ENCODE peak calls at places on chromosomes 13 and 19, in five cellular contexts. Y is A549, B is SHP77, J is foreskin keratinocyte, C is AG09309. Q is an unnamed sample.
A peak's percentile ranks its signal among the peaks of the same experiment; 100 is the strongest.

GRCh38 chr13:86002921-86003488 is 203.8 kb upstream of the SLITRK6 start:
- DNase-seq in Y (no peak), B (peak; percentile 99), J (no peak), C (no peak), Q (no peak)

GRCh38 chr19:48907671-48908070 is 7.6 kb downstream of the NUCB1 start:
- DNase-seq in Y (no peak), B (no peak), J (no peak), C (no peak), Q (no peak)

GRCh38 chr13:69468624-69469023 is 639.0 kb upstream of the ATXN8OS start:
- DNase-seq in Y (no peak), B (no peak), J (no peak), C (no peak), Q (no peak)

GRCh38 chr13:50129065-50129922 is 114.0 kb downstream of the KCNRG start:
- DNase-seq in Y (no peak), B (no peak), J (no peak), C (no peak), Q (no peak)

GRCh38 chr13:107534548-107534947 is 680.8 kb downstream of the LIG4 start:
- DNase-seq in Y (no peak), B (no peak), J (no peak), C (no peak), Q (no peak)

GRCh38 chr19:7421941-7422744 is 66.7 kb downstream of the PEX11G start:
- DNase-seq in Y (no peak), B (no peak), J (no peak), C (no peak), Q (no peak)

GRCh38 chr19:4229179-4229931 is at the start of gene EBI3:
- DNase-seq in Y (no peak), B (no peak), J (no peak), C (no peak), Q (peak; percentile 44)

GRCh38 chr13:45398862-45399261 is 19.3 kb downstream of the SLC25A30 start:
- DNase-seq in Y (no peak), B (no peak), J (no peak), C (no peak), Q (no peak)

GRCh38 chr19:16394681-16395375 is 70.2 kb downstream of the KLF2 start:
- DNase-seq in Y (no peak), B (no peak), J (no peak), C (no peak), Q (no peak)

GRCh38 chr13:99721606-99722384 is 220.5 kb downstream of the TM9SF2 start:
- DNase-seq in Y (no peak), B (no peak), J (no peak), C (no peak), Q (no peak)

GRCh38 chr19:35845215-35846037 is 6.9 kb downstream of the NPHS1 start:
- DNase-seq in Y (peak; percentile 96), B (peak; percentile 44), J (no peak), C (no peak), Q (no peak)

GRCh38 chr13:112655898-112656297 is 33.9 kb upstream of the ATP11A start:
- DNase-seq in Y (no peak), B (no peak), J (no peak), C (no peak), Q (no peak)

GRCh38 chr19:31340059-31341025 is 8.9 kb downstream of the TSHZ3 start:
- DNase-seq in Y (no peak), B (no peak), J (peak; percentile 24), C (peak; percentile 59), Q (no peak)

GRCh38 chr13:77429320-77430142 is 102.6 kb upstream of the MYCBP2 start:
- DNase-seq in Y (no peak), B (no peak), J (no peak), C (peak; percentile 23), Q (no peak)

GRCh38 chr13:41813426-41813825 is 147.5 kb downstream of the VWA8 start:
- DNase-seq in Y (no peak), B (no peak), J (no peak), C (no peak), Q (no peak)

GRCh38 chr19:52188822-52189744 is 769 bp upstream of the PPP2R1A start:
- DNase-seq in Y (no peak), B (no peak), J (peak; percentile 53), C (no peak), Q (peak; percentile 43)

GRCh38 chr13:74306496-74306895 is 172.3 kb upstream of the KLF12 start:
- DNase-seq in Y (no peak), B (no peak), J (no peak), C (no peak), Q (no peak)

GRCh38 chr19:2686347-2686746 is 16.1 kb downstream of the GNG7 start:
- DNase-seq in Y (no peak), B (no peak), J (no peak), C (no peak), Q (no peak)

GRCh38 chr19:33418461-33418860 is 45.0 kb downstream of the CEBPG start:
- DNase-seq in Y (no peak), B (no peak), J (no peak), C (no peak), Q (no peak)

GRCh38 chr13:69374036-69374435 is 733.6 kb upstream of the ATXN8OS start:
- DNase-seq in Y (no peak), B (no peak), J (no peak), C (no peak), Q (no peak)

GRCh38 chr19:11890634-11891033 is 3.1 kb downstream of the ZNF69 start:
- DNase-seq in Y (no peak), B (no peak), J (no peak), C (no peak), Q (no peak)

GRCh38 chr19:45507864-45508680 is 793 bp downstream of the VASP start:
- DNase-seq in Y (no peak), B (peak; percentile 32), J (no peak), C (no peak), Q (peak; percentile 70)

GRCh38 chr13:79604752-79605151 is 123.8 kb downstream of the NDFIP2 start:
- DNase-seq in Y (no peak), B (no peak), J (no peak), C (no peak), Q (no peak)

GRCh38 chr13:113048766-113049165 is 56.8 kb upstream of the F7 start:
- DNase-seq in Y (no peak), B (no peak), J (no peak), C (no peak), Q (no peak)

GRCh38 chr13:99214232-99214631 is 13.6 kb downstream of the UBAC2 start:
- DNase-seq in Y (no peak), B (no peak), J (peak; percentile 58), C (no peak), Q (no peak)

GRCh38 chr13:74204606-74205312 is 70.6 kb upstream of the KLF12 start:
- DNase-seq in Y (no peak), B (no peak), J (no peak), C (peak; percentile 84), Q (no peak)

GRCh38 chr13:114096811-114097503 is 35.5 kb downstream of the RASA3 start:
- DNase-seq in Y (no peak), B (peak; percentile 43), J (peak; percentile 21), C (no peak), Q (no peak)

GRCh38 chr19:18967358-18968146 is 26.5 kb upstream of the HOMER3 start:
- DNase-seq in Y (no peak), B (peak; percentile 2), J (peak; percentile 46), C (no peak), Q (no peak)

GRCh38 chr13:104466016-104466415 is 1399.8 kb upstream of the SLC10A2 start:
- DNase-seq in Y (no peak), B (no peak), J (no peak), C (no peak), Q (no peak)

GRCh38 chr13:48401480-48401879 is 11.4 kb downstream of the LPAR6 start:
- DNase-seq in Y (no peak), B (no peak), J (no peak), C (no peak), Q (no peak)

GRCh38 chr13:48210178-48210577 is 22.8 kb upstream of the ITM2B start:
- DNase-seq in Y (peak; percentile 8), B (no peak), J (peak; percentile 91), C (peak; percentile 78), Q (no peak)

GRCh38 chr13:23506071-23506820 is 64.0 kb upstream of the TNFRSF19 start:
- DNase-seq in Y (no peak), B (no peak), J (no peak), C (no peak), Q (no peak)

GRCh38 chr19:17797397-17798201 is 2.7 kb downstream of the B3GNT3 start:
- DNase-seq in Y (peak; percentile 78), B (no peak), J (peak; percentile 67), C (no peak), Q (no peak)

GRCh38 chr19:42683917-42684513 is 56.3 kb downstream of the PSG3 start:
- DNase-seq in Y (peak; percentile 54), B (no peak), J (no peak), C (no peak), Q (no peak)

GRCh38 chr13:38042771-38043170 is 173.2 kb upstream of the TRPC4 start:
- DNase-seq in Y (no peak), B (no peak), J (no peak), C (no peak), Q (no peak)

Q was measured in endothelial cell.